ENCODE peak calls at places on chromosomes 5 and 9, in nine cellular contexts. Z is activated naive CD4-positive, alpha-beta T cell; L is GM04504; P is NCI-H748 treated with DMSO at 0.1 percent for 48 hours; N is stimulated activated CD8-positive, alpha-beta memory T cell treated with anti-CD3 and anti-CD28 coated beads, Interleukin-15, amount 100 ng/mL, for 1 hour; T is mesendoderm; M is HuH-7.5; B is kidney tubule cell; E is lower leg skin. W is an unnamed sample.

GRCh38 chr5:141871870-141872269 is 6.3 kb downstream of the PCDH1 start:
- DNase-seq in Z (no peak), L (no peak), B (no peak), E (no peak), M (no peak), P (no peak), T (no peak), N (no peak), W (no peak)

GRCh38 chr5:88686077-88686541 is 196.9 kb downstream of the MEF2C start:
- DNase-seq in L (no peak), B (no peak), M (no peak), P (no peak), Z (no peak), N (no peak), E (no peak), T (no peak), W (no peak)

GRCh38 chr5:34998058-34998789 is 49.5 kb downstream of the AGXT2 start:
- DNase-seq in N (no peak), B (peak), T (no peak), E (no peak), M (no peak), P (no peak), Z (no peak), L (peak), W (no peak)

GRCh38 chr5:158968160-158968559 is 131.6 kb downstream of the EBF1 start:
- DNase-seq in P (no peak), Z (no peak), E (no peak), T (no peak), M (no peak), L (no peak), N (no peak), B (no peak), W (no peak)

GRCh38 chr5:132059696-132060500 is 557 bp upstream of the IL3 start:
- DNase-seq in M (no peak), B (no peak), N (no peak), Z (no peak), E (peak), P (no peak), T (no peak), L (no peak), W (no peak)

GRCh38 chr9:37914701-37915358 is 10.9 kb upstream of the SLC25A51 start:
- DNase-seq in E (peak), P (no peak), Z (no peak), L (no peak), B (no peak), N (no peak), M (no peak), T (no peak), W (no peak)

GRCh38 chr9:125649315-125649714 is 57.7 kb downstream of the MAPKAP1 start:
- DNase-seq in M (no peak), P (peak), E (no peak), L (peak), B (peak), N (no peak), Z (no peak), T (peak), W (no peak)

GRCh38 chr5:103744159-103744558 is 181.6 kb upstream of the NUDT12 start:
- DNase-seq in L (peak), E (no peak), B (peak), M (no peak), T (no peak), P (no peak), N (no peak), Z (no peak), W (no peak)

GRCh38 chr9:114735732-114736131 is 53.7 kb upstream of the TEX48 start:
- DNase-seq in E (no peak), L (peak), M (no peak), P (no peak), T (no peak), B (no peak), N (no peak), Z (no peak), W (no peak)

GRCh38 chr9:78035369-78035993 is 3.9 kb upstream of the GNAQ start:
- DNase-seq in B (peak), N (no peak), E (no peak), M (peak), P (peak), Z (peak), L (peak), T (peak), W (no peak)

GRCh38 chr5:139677404-139678282 is 29.5 kb downstream of the CXXC5 start:
- DNase-seq in N (no peak), Z (no peak), M (no peak), P (no peak), B (no peak), E (no peak), T (no peak), L (no peak), W (no peak)

W was measured in esophagus squamous epithelium.